ENCODE peak calls at places on chromosomes 13 and 19, in six cellular contexts. One of them, this sample, is unnamed.

GRCh38 chr13:44302948-44303575 is 70.6 kb upstream of the SERP2 start:
- DNase-seq in OCI-LY7: no peak
- DNase-seq in GF-D8: no peak
- DNase-seq in LoVo: no peak
- DNase-seq in stomach: no peak
- DNase-seq in AG08395: no peak
- DNase-seq in this sample: no peak

GRCh38 chr19:10093295-10094186 is 7.4 kb downstream of the SHFL start:
- DNase-seq in stomach: no peak
- DNase-seq in GF-D8: no peak
- DNase-seq in AG08395: no peak
- DNase-seq in LoVo: no peak
- DNase-seq in OCI-LY7: no peak
- DNase-seq in this sample: no peak

GRCh38 chr19:19105365-19106060 is 32.8 kb downstream of the TMEM161A start:
- DNase-seq in LoVo: no peak
- DNase-seq in OCI-LY7: peak
- DNase-seq in GF-D8: no peak
- DNase-seq in stomach: peak
- DNase-seq in AG08395: peak
- DNase-seq in this sample: peak

GRCh38 chr13:99215466-99215865 is 14.8 kb downstream of the UBAC2 start:
- DNase-seq in GF-D8: no peak
- DNase-seq in LoVo: no peak
- DNase-seq in OCI-LY7: no peak
- DNase-seq in AG08395: no peak
- DNase-seq in stomach: no peak
- DNase-seq in this sample: no peak

GRCh38 chr19:1360126-1360817 is 23.4 kb upstream of the NDUFS7 start:
- DNase-seq in stomach: no peak
- DNase-seq in LoVo: no peak
- DNase-seq in OCI-LY7: no peak
- DNase-seq in GF-D8: no peak
- DNase-seq in AG08395: no peak
- DNase-seq in this sample: no peak

GRCh38 chr13:76759877-76760276 is 126.3 kb downstream of the KCTD12 start:
- DNase-seq in stomach: no peak
- DNase-seq in OCI-LY7: no peak
- DNase-seq in AG08395: no peak
- DNase-seq in LoVo: no peak
- DNase-seq in GF-D8: no peak
- DNase-seq in this sample: peak

GRCh38 chr19:11264452-11265176 is 2.3 kb upstream of the DOCK6 start:
- DNase-seq in LoVo: peak
- DNase-seq in GF-D8: no peak
- DNase-seq in stomach: peak
- DNase-seq in OCI-LY7: peak
- DNase-seq in AG08395: no peak
- DNase-seq in this sample: no peak

GRCh38 chr13:22926176-22927007 is 254.4 kb upstream of the SGCG start:
- DNase-seq in AG08395: peak
- DNase-seq in stomach: no peak
- DNase-seq in OCI-LY7: no peak
- DNase-seq in GF-D8: no peak
- DNase-seq in LoVo: no peak
- DNase-seq in this sample: no peak

GRCh38 chr13:84607614-84608013 is 725.3 kb upstream of the SLITRK1 start:
- DNase-seq in LoVo: no peak
- DNase-seq in GF-D8: no peak
- DNase-seq in OCI-LY7: no peak
- DNase-seq in stomach: no peak
- DNase-seq in AG08395: no peak
- DNase-seq in this sample: peak

GRCh38 chr19:39140195-39140516 is 14.6 kb downstream of the PAK4 start:
- DNase-seq in GF-D8: no peak
- DNase-seq in stomach: no peak
- DNase-seq in AG08395: no peak
- DNase-seq in OCI-LY7: no peak
- DNase-seq in LoVo: no peak
- DNase-seq in this sample: no peak

GRCh38 chr13:113999618-113999910 is 25.7 kb upstream of the C13orf46 start:
- DNase-seq in AG08395: no peak
- DNase-seq in GF-D8: no peak
- DNase-seq in LoVo: no peak
- DNase-seq in OCI-LY7: no peak
- DNase-seq in stomach: no peak
- DNase-seq in this sample: no peak

GRCh38 chr19:42206871-42207755 is 10.4 kb downstream of the DEDD2 start:
- DNase-seq in LoVo: no peak
- DNase-seq in OCI-LY7: no peak
- DNase-seq in stomach: no peak
- DNase-seq in GF-D8: no peak
- DNase-seq in AG08395: peak
- DNase-seq in this sample: peak

GRCh38 chr19:36508325-36508724 is 19.0 kb upstream of the ZNF566 start:
- DNase-seq in stomach: no peak
- DNase-seq in AG08395: no peak
- DNase-seq in GF-D8: no peak
- DNase-seq in LoVo: no peak
- DNase-seq in OCI-LY7: no peak
- DNase-seq in this sample: no peak

GRCh38 chr19:50434525-50434924 is 1.8 kb downstream of the MYBPC2 start:
- DNase-seq in AG08395: no peak
- DNase-seq in LoVo: no peak
- DNase-seq in OCI-LY7: peak
- DNase-seq in stomach: no peak
- DNase-seq in GF-D8: no peak
- DNase-seq in this sample: no peak

GRCh38 chr13:34657716-34658115 is 284.4 kb upstream of the NBEA start:
- DNase-seq in AG08395: peak
- DNase-seq in OCI-LY7: no peak
- DNase-seq in GF-D8: no peak
- DNase-seq in stomach: no peak
- DNase-seq in LoVo: no peak
- DNase-seq in this sample: peak

GRCh38 chr13:82323101-82323500 is 1559.2 kb downstream of the SLITRK1 start:
- DNase-seq in LoVo: no peak
- DNase-seq in OCI-LY7: no peak
- DNase-seq in GF-D8: no peak
- DNase-seq in AG08395: no peak
- DNase-seq in stomach: no peak
- DNase-seq in this sample: no peak

GRCh38 chr19:33675501-33676124 is 53.9 kb downstream of the CHST8 start:
- DNase-seq in OCI-LY7: no peak
- DNase-seq in stomach: peak
- DNase-seq in LoVo: no peak
- DNase-seq in AG08395: no peak
- DNase-seq in GF-D8: no peak
- DNase-seq in this sample: no peak

GRCh38 chr19:14835011-14835410 is at the start of the genes OR7A5 and OR7C1:
- DNase-seq in GF-D8: no peak
- DNase-seq in stomach: no peak
- DNase-seq in AG08395: no peak
- DNase-seq in OCI-LY7: no peak
- DNase-seq in LoVo: no peak
- DNase-seq in this sample: no peak

GRCh38 chr13:56187331-56187730 is 953.4 kb upstream of the PRR20A start:
- DNase-seq in LoVo: no peak
- DNase-seq in AG08395: no peak
- DNase-seq in OCI-LY7: no peak
- DNase-seq in stomach: no peak
- DNase-seq in GF-D8: no peak
- DNase-seq in this sample: no peak

GRCh38 chr19:47230921-47231214 is at the start of gene BBC3:
- DNase-seq in LoVo: no peak
- DNase-seq in GF-D8: no peak
- DNase-seq in stomach: no peak
- DNase-seq in OCI-LY7: no peak
- DNase-seq in AG08395: no peak
- DNase-seq in this sample: no peak

GRCh38 chr13:96982672-96983071 is 11.6 kb downstream of the OXGR1 start:
- DNase-seq in OCI-LY7: no peak
- DNase-seq in stomach: no peak
- DNase-seq in LoVo: no peak
- DNase-seq in AG08395: no peak
- DNase-seq in GF-D8: peak
- DNase-seq in this sample: peak

GRCh38 chr13:36904219-36904618 is 15.8 kb downstream of the SMAD9 start:
- DNase-seq in OCI-LY7: no peak
- DNase-seq in GF-D8: no peak
- DNase-seq in LoVo: no peak
- DNase-seq in AG08395: no peak
- DNase-seq in stomach: no peak
- DNase-seq in this sample: no peak

GRCh38 chr13:99214232-99214631 is 13.6 kb downstream of the UBAC2 start:
- DNase-seq in OCI-LY7: no peak
- DNase-seq in AG08395: no peak
- DNase-seq in stomach: no peak
- DNase-seq in GF-D8: no peak
- DNase-seq in LoVo: no peak
- DNase-seq in this sample: no peak

GRCh38 chr13:48873598-48873997 is 102.1 kb upstream of the FNDC3A start:
- DNase-seq in LoVo: no peak
- DNase-seq in AG08395: peak
- DNase-seq in OCI-LY7: no peak
- DNase-seq in GF-D8: no peak
- DNase-seq in stomach: no peak
- DNase-seq in this sample: no peak

GRCh38 chr13:35478384-35479222 is 2.1 kb upstream of the MAB21L1 start:
- DNase-seq in AG08395: no peak
- DNase-seq in OCI-LY7: no peak
- DNase-seq in LoVo: no peak
- DNase-seq in stomach: no peak
- DNase-seq in GF-D8: no peak
- DNase-seq in this sample: no peak

GRCh38 chr19:48925240-48925843 is 8.2 kb upstream of the DHDH start:
- DNase-seq in OCI-LY7: no peak
- DNase-seq in stomach: no peak
- DNase-seq in GF-D8: no peak
- DNase-seq in LoVo: peak
- DNase-seq in AG08395: peak
- DNase-seq in this sample: peak

GRCh38 chr19:6737873-6738725 is 719 bp upstream of the GPR108 start:
- DNase-seq in GF-D8: peak
- DNase-seq in OCI-LY7: peak
- DNase-seq in stomach: peak
- DNase-seq in AG08395: peak
- DNase-seq in LoVo: peak
- DNase-seq in this sample: peak

GRCh38 chr19:43562698-43563241 is 12.6 kb downstream of the XRCC1 start:
- DNase-seq in LoVo: no peak
- DNase-seq in OCI-LY7: peak
- DNase-seq in AG08395: peak
- DNase-seq in stomach: peak
- DNase-seq in GF-D8: peak
- DNase-seq in this sample: peak

GRCh38 chr19:12880551-12881171 is 588 bp downstream of the DNASE2 start:
- DNase-seq in GF-D8: no peak
- DNase-seq in OCI-LY7: peak
- DNase-seq in AG08395: peak
- DNase-seq in LoVo: no peak
- DNase-seq in stomach: peak
- DNase-seq in this sample: peak

This sample was measured in brain microvascular endothelial cell.